ENCODE peak calls at places on chromosomes 4 and X, in seven cellular contexts. One of them, this sample, is unnamed. For H3K4me1, the result is how much of the 10 kb centered on the place peaks cover.

GRCh38 chrX:24435038-24435437 is 30.0 kb upstream of the PDK3 start:
- DNase-seq in GM23248: no peak
- DNase-seq in neural progenitor cell: no peak
- DNase-seq in pancreas: no peak
- DNase-seq in sigmoid colon: no peak
- DNase-seq in colonic mucosa: no peak
- DNase-seq in IMR-90: no peak
- DNase-seq in this sample: no peak

GRCh38 chr4:156521631-156522030 is 450.0 kb downstream of the PDGFC start:
- DNase-seq in IMR-90: no peak
- DNase-seq in colonic mucosa: no peak
- DNase-seq in sigmoid colon: no peak
- DNase-seq in pancreas: no peak
- DNase-seq in neural progenitor cell: no peak
- DNase-seq in GM23248: no peak
- DNase-seq in this sample: no peak

GRCh38 chrX:23937100-23937499 is 29.3 kb downstream of the CXorf58 start:
- DNase-seq in neural progenitor cell: peak
- DNase-seq in IMR-90: peak
- DNase-seq in sigmoid colon: no peak
- DNase-seq in pancreas: no peak
- DNase-seq in colonic mucosa: no peak
- DNase-seq in GM23248: peak
- DNase-seq in this sample: no peak

GRCh38 chrX:6163761-6164160 is 64.9 kb downstream of the NLGN4X start:
- DNase-seq in pancreas: no peak
- DNase-seq in GM23248: no peak
- DNase-seq in neural progenitor cell: no peak
- DNase-seq in sigmoid colon: no peak
- DNase-seq in colonic mucosa: no peak
- DNase-seq in IMR-90: no peak
- DNase-seq in this sample: no peak

GRCh38 chr4:72397314-72397713 is 171.7 kb downstream of the ADAMTS3 start:
- DNase-seq in pancreas: no peak
- DNase-seq in GM23248: peak
- DNase-seq in sigmoid colon: no peak
- DNase-seq in colonic mucosa: no peak
- DNase-seq in IMR-90: no peak
- DNase-seq in neural progenitor cell: no peak
- DNase-seq in this sample: no peak

GRCh38 chr4:153486281-153487151 is 20.4 kb downstream of the TMEM131L start:
- DNase-seq in sigmoid colon: no peak
- DNase-seq in neural progenitor cell: peak
- DNase-seq in GM23248: peak
- DNase-seq in colonic mucosa: no peak
- DNase-seq in IMR-90: peak
- DNase-seq in pancreas: no peak
- DNase-seq in this sample: peak

GRCh38 chr4:54281060-54281781 is 52.1 kb downstream of the PDGFRA start:
- DNase-seq in colonic mucosa: peak
- DNase-seq in neural progenitor cell: no peak
- DNase-seq in IMR-90: peak
- DNase-seq in sigmoid colon: peak
- DNase-seq in pancreas: peak
- DNase-seq in GM23248: peak
- DNase-seq in this sample: no peak

GRCh38 chr4:65559270-65559669 is 111.0 kb downstream of the EPHA5 start:
- DNase-seq in neural progenitor cell: no peak
- DNase-seq in IMR-90: no peak
- DNase-seq in colonic mucosa: no peak
- DNase-seq in sigmoid colon: no peak
- DNase-seq in pancreas: no peak
- DNase-seq in GM23248: no peak
- DNase-seq in this sample: peak

GRCh38 chr4:120830204-120830603 is 92.3 kb downstream of the PRDM5 start:
- DNase-seq in neural progenitor cell: no peak
- DNase-seq in GM23248: no peak
- DNase-seq in colonic mucosa: no peak
- DNase-seq in pancreas: no peak
- DNase-seq in sigmoid colon: no peak
- DNase-seq in IMR-90: peak
- DNase-seq in this sample: no peak

GRCh38 chr4:149997881-149998421 is 80.3 kb upstream of the DCLK2 start:
- DNase-seq in IMR-90: peak
- DNase-seq in neural progenitor cell: no peak
- DNase-seq in sigmoid colon: no peak
- DNase-seq in colonic mucosa: peak
- DNase-seq in pancreas: no peak
- DNase-seq in GM23248: peak
- DNase-seq in this sample: no peak

GRCh38 chr4:182369211-182369610 is 126.0 kb downstream of the TENM3 start:
- DNase-seq in neural progenitor cell: no peak
- DNase-seq in IMR-90: peak
- DNase-seq in pancreas: no peak
- DNase-seq in GM23248: no peak
- DNase-seq in colonic mucosa: no peak
- DNase-seq in sigmoid colon: no peak
- DNase-seq in this sample: no peak

GRCh38 chr4:147096667-147097604 is 151.3 kb upstream of the TTC29 start:
- DNase-seq in colonic mucosa: no peak
- DNase-seq in IMR-90: peak
- DNase-seq in pancreas: no peak
- DNase-seq in neural progenitor cell: peak
- DNase-seq in sigmoid colon: no peak
- DNase-seq in GM23248: peak
- DNase-seq in this sample: no peak

GRCh38 chrX:11724122-11725017 is 33.7 kb upstream of the MSL3 start:
- DNase-seq in pancreas: no peak
- DNase-seq in neural progenitor cell: peak
- DNase-seq in sigmoid colon: no peak
- DNase-seq in colonic mucosa: no peak
- DNase-seq in IMR-90: peak
- DNase-seq in GM23248: peak
- DNase-seq in this sample: no peak

GRCh38 chr4:11585506-11585905 is 156.8 kb upstream of the HS3ST1 start:
- DNase-seq in neural progenitor cell: no peak
- DNase-seq in GM23248: no peak
- DNase-seq in pancreas: no peak
- DNase-seq in IMR-90: no peak
- DNase-seq in sigmoid colon: no peak
- DNase-seq in colonic mucosa: peak
- DNase-seq in this sample: no peak

GRCh38 chr4:127446309-127446708 is 186.4 kb upstream of the INTU start:
- DNase-seq in IMR-90: no peak
- DNase-seq in sigmoid colon: no peak
- DNase-seq in GM23248: peak
- DNase-seq in pancreas: no peak
- DNase-seq in colonic mucosa: no peak
- DNase-seq in neural progenitor cell: no peak
- DNase-seq in this sample: no peak

GRCh38 chrX:119272882-119273806 is 37.1 kb downstream of the PGRMC1 start:
- DNase-seq in IMR-90: peak
- DNase-seq in sigmoid colon: peak
- DNase-seq in pancreas: no peak
- DNase-seq in colonic mucosa: peak
- DNase-seq in neural progenitor cell: peak
- DNase-seq in GM23248: peak
- DNase-seq in this sample: peak

GRCh38 chrX:51420610-51421009 is 75.8 kb downstream of the NUDT11 start:
- DNase-seq in pancreas: no peak
- DNase-seq in colonic mucosa: peak
- DNase-seq in IMR-90: peak
- DNase-seq in GM23248: peak
- DNase-seq in sigmoid colon: no peak
- DNase-seq in neural progenitor cell: peak
- DNase-seq in this sample: no peak

GRCh38 chr4:182478475-182478874 is 235.3 kb downstream of the TENM3 start:
- DNase-seq in sigmoid colon: no peak
- DNase-seq in GM23248: peak
- DNase-seq in IMR-90: peak
- DNase-seq in colonic mucosa: no peak
- DNase-seq in neural progenitor cell: peak
- DNase-seq in pancreas: no peak
- DNase-seq in this sample: no peak

GRCh38 chr4:121376541-121376940 is 4.3 kb downstream of the QRFPR start:
- DNase-seq in IMR-90: no peak
- DNase-seq in pancreas: no peak
- DNase-seq in sigmoid colon: no peak
- DNase-seq in neural progenitor cell: no peak
- DNase-seq in colonic mucosa: no peak
- DNase-seq in GM23248: no peak
- DNase-seq in this sample: no peak

GRCh38 chr4:13464973-13465372 is 19.2 kb downstream of the RAB28 start:
- DNase-seq in neural progenitor cell: no peak
- DNase-seq in GM23248: no peak
- DNase-seq in IMR-90: no peak
- DNase-seq in colonic mucosa: no peak
- DNase-seq in pancreas: no peak
- DNase-seq in sigmoid colon: no peak
- DNase-seq in this sample: no peak

GRCh38 chr4:98977557-98977956 is 18.0 kb upstream of the METAP1 start:
- DNase-seq in sigmoid colon: no peak
- DNase-seq in GM23248: peak
- DNase-seq in pancreas: no peak
- DNase-seq in neural progenitor cell: no peak
- DNase-seq in colonic mucosa: no peak
- DNase-seq in IMR-90: no peak
- DNase-seq in this sample: no peak

GRCh38 chr4:38078590-38079381 is 118.6 kb downstream of the PTTG2 start:
- DNase-seq in IMR-90: peak
- DNase-seq in sigmoid colon: no peak
- DNase-seq in GM23248: peak
- DNase-seq in pancreas: no peak
- DNase-seq in neural progenitor cell: no peak
- DNase-seq in colonic mucosa: peak
- DNase-seq in this sample: no peak
- H3K4me1 ChIP-seq in IMR-90: under half
- H3K4me1 ChIP-seq in sigmoid colon: half or more
- H3K4me1 ChIP-seq in GM23248: under half
- H3K4me1 ChIP-seq in pancreas: under half
- H3K4me1 ChIP-seq in neural progenitor cell: under half
- H3K4me1 ChIP-seq in colonic mucosa: under half
- H3K4me1 ChIP-seq in this sample: under half

GRCh38 chr4:102612195-102612594 is 111.0 kb downstream of the NFKB1 start:
- DNase-seq in neural progenitor cell: no peak
- DNase-seq in sigmoid colon: no peak
- DNase-seq in GM23248: no peak
- DNase-seq in colonic mucosa: no peak
- DNase-seq in IMR-90: no peak
- DNase-seq in pancreas: no peak
- DNase-seq in this sample: no peak

GRCh38 chr4:102610476-102610875 is 109.3 kb downstream of the NFKB1 start:
- DNase-seq in pancreas: no peak
- DNase-seq in GM23248: no peak
- DNase-seq in sigmoid colon: no peak
- DNase-seq in neural progenitor cell: no peak
- DNase-seq in colonic mucosa: no peak
- DNase-seq in IMR-90: no peak
- DNase-seq in this sample: no peak

GRCh38 chr4:102608190-102608589 is 107.0 kb downstream of the NFKB1 start:
- DNase-seq in GM23248: peak
- DNase-seq in IMR-90: peak
- DNase-seq in colonic mucosa: no peak
- DNase-seq in pancreas: no peak
- DNase-seq in sigmoid colon: no peak
- DNase-seq in neural progenitor cell: no peak
- DNase-seq in this sample: no peak

GRCh38 chr4:102612824-102613366 is 111.7 kb downstream of the NFKB1 start:
- DNase-seq in sigmoid colon: no peak
- DNase-seq in GM23248: no peak
- DNase-seq in IMR-90: no peak
- DNase-seq in neural progenitor cell: no peak
- DNase-seq in colonic mucosa: no peak
- DNase-seq in pancreas: no peak
- DNase-seq in this sample: no peak

GRCh38 chr4:102610007-102610406 is 108.8 kb downstream of the NFKB1 start:
- DNase-seq in neural progenitor cell: no peak
- DNase-seq in pancreas: no peak
- DNase-seq in GM23248: no peak
- DNase-seq in sigmoid colon: no peak
- DNase-seq in IMR-90: peak
- DNase-seq in colonic mucosa: no peak
- DNase-seq in this sample: no peak
- H3K4me1 ChIP-seq in neural progenitor cell: under half
- H3K4me1 ChIP-seq in pancreas: under half
- H3K4me1 ChIP-seq in GM23248: under half
- H3K4me1 ChIP-seq in sigmoid colon: under half
- H3K4me1 ChIP-seq in IMR-90: under half
- H3K4me1 ChIP-seq in colonic mucosa: under half
- H3K4me1 ChIP-seq in this sample: under half

DNA sequence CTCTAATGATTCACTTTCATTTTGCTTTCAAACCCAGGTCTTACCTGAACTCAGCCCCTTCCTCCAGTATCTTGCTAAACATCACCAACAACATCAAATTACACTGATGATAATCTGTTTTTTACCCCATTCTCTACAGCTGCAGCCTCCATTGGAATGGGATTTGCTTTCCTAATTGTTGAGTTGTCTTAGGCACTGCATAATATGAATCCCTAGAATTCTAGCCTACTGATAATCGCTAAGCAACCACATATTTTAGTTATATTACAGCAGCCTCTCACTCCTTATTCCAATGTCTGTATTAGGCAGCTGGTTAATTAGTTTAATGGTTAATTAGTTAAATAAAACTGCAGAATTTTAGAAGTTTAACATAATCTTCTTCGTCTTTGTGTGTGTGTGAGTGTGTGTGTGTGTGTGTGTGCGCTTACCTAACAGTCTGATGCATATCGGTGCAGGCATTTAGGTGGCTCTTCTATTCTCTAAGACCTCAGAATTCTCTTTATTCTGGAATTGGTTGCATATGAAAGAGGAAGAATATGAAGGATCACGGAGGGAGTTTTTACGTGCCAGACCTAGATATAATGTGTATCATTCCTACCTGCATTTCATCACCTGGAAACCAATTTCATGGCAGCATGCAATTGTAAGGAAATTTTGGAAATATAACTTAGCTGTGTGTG is 5.3 kb upstream of the COMMD8 start:
- DNase-seq in neural progenitor cell: no peak
- DNase-seq in sigmoid colon: no peak
- DNase-seq in colonic mucosa: no peak
- DNase-seq in pancreas: no peak
- DNase-seq in IMR-90: peak
- DNase-seq in GM23248: peak
- DNase-seq in this sample: no peak
- H3K4me1 ChIP-seq in neural progenitor cell: under half
- H3K4me1 ChIP-seq in sigmoid colon: under half
- H3K4me1 ChIP-seq in colonic mucosa: under half
- H3K4me1 ChIP-seq in pancreas: under half
- H3K4me1 ChIP-seq in IMR-90: under half
- H3K4me1 ChIP-seq in GM23248: under half
- H3K4me1 ChIP-seq in this sample: under half

DNA sequence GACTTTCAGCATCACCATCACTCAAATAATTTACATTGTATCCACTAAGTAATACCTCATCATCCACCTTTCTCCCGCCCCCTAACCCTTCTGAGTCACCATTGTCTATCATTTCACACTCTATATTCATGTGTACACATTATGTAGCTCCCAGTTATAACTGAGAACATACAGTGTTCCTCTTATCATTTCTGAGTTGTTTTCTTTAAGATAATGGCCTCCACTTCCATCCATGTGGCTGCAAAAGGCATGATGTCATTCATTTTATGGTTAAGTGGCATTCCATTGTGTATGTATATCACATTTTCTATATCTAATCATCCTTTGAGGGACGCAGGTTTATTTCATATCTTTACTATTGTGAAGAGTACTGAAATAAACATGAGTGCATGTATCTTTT is 14.6 kb upstream of the NDST4 start:
- DNase-seq in GM23248: no peak
- DNase-seq in pancreas: no peak
- DNase-seq in neural progenitor cell: no peak
- DNase-seq in colonic mucosa: no peak
- DNase-seq in IMR-90: no peak
- DNase-seq in sigmoid colon: no peak
- DNase-seq in this sample: no peak
- H3K4me1 ChIP-seq in GM23248: under half
- H3K4me1 ChIP-seq in pancreas: under half
- H3K4me1 ChIP-seq in neural progenitor cell: under half
- H3K4me1 ChIP-seq in colonic mucosa: under half
- H3K4me1 ChIP-seq in IMR-90: under half
- H3K4me1 ChIP-seq in sigmoid colon: under half
- H3K4me1 ChIP-seq in this sample: under half

This sample was measured in H9.